ENCODE peak calls at places on chromosomes 4 and X, in nine cellular contexts. M, O, A, L, U, E, H, W and J are unnamed samples.

GRCh38 chr4:181550381-181550780 is 692.8 kb upstream of the TENM3 start:
- DNase-seq in M (no peak), O (no peak), A (peak), L (no peak), U (no peak), E (no peak), H (no peak), W (no peak), J (no peak)

GRCh38 chr4:54539500-54540029 is 118.2 kb upstream of the KIT start:
- DNase-seq in M (peak), O (peak), A (no peak), L (peak), U (peak), E (peak), H (peak), W (peak), J (peak)

GRCh38 chr4:57342406-57342805 is 232.2 kb upstream of the IGFBP7 start:
- DNase-seq in M (no peak), O (no peak), A (peak), L (no peak), U (no peak), E (no peak), H (peak), W (no peak), J (no peak)

GRCh38 chrX:65587616-65588526 is 53.3 kb upstream of the LAS1L start:
- DNase-seq in M (peak), O (peak), A (peak), L (no peak), U (peak), E (no peak), H (peak), W (peak), J (peak)

GRCh38 chr4:176001171-176002006 is 64.3 kb upstream of the WDR17 start:
- DNase-seq in M (peak), O (peak), A (no peak), L (peak), U (peak), E (peak), H (peak), W (no peak), J (peak)

GRCh38 chr4:171896426-171896825 is 83.2 kb downstream of the GALNTL6 start:
- DNase-seq in M (no peak), O (no peak), A (no peak), L (no peak), U (no peak), E (no peak), H (no peak), W (no peak), J (no peak)

GRCh38 chr4:152738812-152739211 is 40.7 kb downstream of the TIGD4 start:
- DNase-seq in M (no peak), O (no peak), A (peak), L (no peak), U (no peak), E (no peak), H (no peak), W (no peak), J (no peak)

GRCh38 chr4:18756661-18757060 is 735.1 kb upstream of the LCORL start:
- DNase-seq in M (no peak), O (no peak), A (no peak), L (no peak), U (no peak), E (no peak), H (no peak), W (no peak), J (no peak)

GRCh38 chr4:1771555-1772305 is 21.4 kb upstream of the FGFR3 start:
- DNase-seq in M (no peak), O (no peak), A (no peak), L (no peak), U (no peak), E (no peak), H (no peak), W (no peak), J (no peak)

GRCh38 chrX:149909324-149910177 is 19.8 kb upstream of the HSFX4 start:
- DNase-seq in M (no peak), O (no peak), A (peak), L (no peak), U (no peak), E (no peak), H (no peak), W (no peak), J (no peak)

GRCh38 chr4:152045781-152046571 is 285.2 kb upstream of the GATB start:
- DNase-seq in M (peak), O (peak), A (no peak), L (peak), U (no peak), E (peak), H (peak), W (no peak), J (peak)

GRCh38 chr4:150694438-150694837 is 112.5 kb downstream of the MAB21L2 start:
- DNase-seq in M (no peak), O (no peak), A (no peak), L (no peak), U (no peak), E (no peak), H (no peak), W (no peak), J (no peak)

GRCh38 chr4:155085843-155086530 is 122.4 kb upstream of the NPY2R start:
- DNase-seq in M (no peak), O (no peak), A (peak), L (no peak), U (no peak), E (no peak), H (peak), W (no peak), J (no peak)

GRCh38 chrX:115324194-115324593 is 34.7 kb downstream of the LUZP4 start:
- DNase-seq in M (no peak), O (peak), A (peak), L (no peak), U (no peak), E (no peak), H (peak), W (peak), J (peak)

GRCh38 chr4:22019676-22020075 is 71.1 kb upstream of the KCNIP4 start:
- DNase-seq in M (no peak), O (no peak), A (no peak), L (no peak), U (no peak), E (no peak), H (peak), W (no peak), J (no peak)

GRCh38 chrX:68462197-68462596 is 28.9 kb upstream of the OPHN1 start:
- DNase-seq in M (no peak), O (no peak), A (no peak), L (no peak), U (no peak), E (no peak), H (peak), W (no peak), J (no peak)

GRCh38 chr4:143399113-143399949 is 62.7 kb downstream of the GAB1 start:
- DNase-seq in M (no peak), O (no peak), A (peak), L (no peak), U (no peak), E (peak), H (no peak), W (no peak), J (no peak)

GRCh38 chrX:153871451-153871850 is 14.5 kb downstream of the L1CAM start:
- DNase-seq in M (no peak), O (no peak), A (no peak), L (no peak), U (no peak), E (no peak), H (no peak), W (no peak), J (no peak)

GRCh38 chr4:13605330-13605729 is 22.2 kb downstream of the BOD1L1 start:
- DNase-seq in M (no peak), O (no peak), A (no peak), L (no peak), U (no peak), E (no peak), H (peak), W (no peak), J (no peak)

GRCh38 chr4:88195666-88196365 is 37.4 kb upstream of the ABCG2 start:
- DNase-seq in M (no peak), O (no peak), A (no peak), L (no peak), U (no peak), E (no peak), H (no peak), W (no peak), J (no peak)

GRCh38 chr4:133800966-133801365 is 400.6 kb downstream of the PABPC4L start:
- DNase-seq in M (no peak), O (no peak), A (no peak), L (no peak), U (no peak), E (no peak), H (no peak), W (no peak), J (no peak)

GRCh38 chrX:31551913-31552312 is 480.1 kb upstream of the FTHL17 start:
- DNase-seq in M (no peak), O (no peak), A (no peak), L (no peak), U (no peak), E (no peak), H (no peak), W (no peak), J (no peak)

GRCh38 chr4:112521123-112522116 is 5.4 kb upstream of the NEUROG2 start:
- DNase-seq in M (peak), O (no peak), A (no peak), L (no peak), U (no peak), E (no peak), H (no peak), W (no peak), J (no peak)

GRCh38 chr4:41428941-41429669 is 108.9 kb upstream of the LIMCH1 start:
- DNase-seq in M (no peak), O (no peak), A (no peak), L (no peak), U (no peak), E (no peak), H (no peak), W (no peak), J (no peak)

GRCh38 chr4:123083612-123084011 is 161.2 kb upstream of the NUDT6 start:
- DNase-seq in M (no peak), O (no peak), A (no peak), L (no peak), U (no peak), E (no peak), H (no peak), W (no peak), J (no peak)

GRCh38 chr4:1097553-1097952 is 15.8 kb downstream of the RNF212 start:
- DNase-seq in M (peak), O (no peak), A (no peak), L (no peak), U (no peak), E (no peak), H (no peak), W (no peak), J (no peak)

GRCh38 chr4:37678624-37679023 is 7.6 kb downstream of the RELL1 start:
- DNase-seq in M (no peak), O (no peak), A (no peak), L (no peak), U (no peak), E (no peak), H (peak), W (no peak), J (no peak)

GRCh38 chr4:38982356-38983095 is 49.7 kb downstream of the TMEM156 start:
- DNase-seq in M (no peak), O (no peak), A (no peak), L (no peak), U (no peak), E (no peak), H (no peak), W (no peak), J (no peak)

GRCh38 chrX:148310402-148311200 is 189.8 kb upstream of the AFF2 start:
- DNase-seq in M (no peak), O (no peak), A (no peak), L (no peak), U (no peak), E (no peak), H (no peak), W (no peak), J (no peak)

GRCh38 chr4:16661813-16662212 is 236.6 kb downstream of the LDB2 start:
- DNase-seq in M (no peak), O (no peak), A (no peak), L (no peak), U (no peak), E (no peak), H (peak), W (no peak), J (no peak)

GRCh38 chr4:58113083-58113482 is 1002.9 kb upstream of the IGFBP7 start:
- DNase-seq in M (no peak), O (no peak), A (no peak), L (no peak), U (no peak), E (peak), H (no peak), W (no peak), J (no peak)

GRCh38 chrX:113906168-113906567 is 677.7 kb upstream of the HTR2C start:
- DNase-seq in M (no peak), O (no peak), A (no peak), L (no peak), U (no peak), E (peak), H (peak), W (no peak), J (no peak)

GRCh38 chr4:8662776-8663175 is 70.2 kb downstream of the CPZ start:
- DNase-seq in M (no peak), O (no peak), A (no peak), L (no peak), U (no peak), E (no peak), H (no peak), W (no peak), J (peak)

GRCh38 chr4:8664976-8665375 is 72.4 kb downstream of the CPZ start:
- DNase-seq in M (no peak), O (no peak), A (no peak), L (no peak), U (no peak), E (no peak), H (no peak), W (no peak), J (peak)

GRCh38 chr4:8665406-8666360 is 73.1 kb downstream of the CPZ start:
- DNase-seq in M (no peak), O (no peak), A (no peak), L (no peak), U (no peak), E (no peak), H (peak), W (no peak), J (peak)

GRCh38 chr4:8664031-8664805 is 71.7 kb downstream of the CPZ start:
- DNase-seq in M (no peak), O (no peak), A (no peak), L (no peak), U (no peak), E (no peak), H (no peak), W (no peak), J (peak)

GRCh38 chr4:8666581-8666980 is 74.0 kb downstream of the CPZ start:
- DNase-seq in M (no peak), O (no peak), A (no peak), L (no peak), U (no peak), E (no peak), H (no peak), W (no peak), J (peak)
- TF ChIP-seq CTCF in M (no peak), O (no peak), A (no peak), L (no peak), U (no peak), E (no peak), H (no peak), W (no peak), J (no peak)

GRCh38 chrX:55143621-55144020 is 54.8 kb downstream of the PAGE2 start:
- DNase-seq in M (no peak), O (no peak), A (no peak), L (no peak), U (no peak), E (no peak), H (no peak), W (no peak), J (no peak)

GRCh38 chrX:55142919-55143310 is 54.1 kb downstream of the PAGE2 start:
- DNase-seq in M (no peak), O (no peak), A (no peak), L (no peak), U (no peak), E (no peak), H (no peak), W (no peak), J (no peak)

GRCh38 chrX:55144697-55145096 is 55.9 kb downstream of the PAGE2 start:
- DNase-seq in M (no peak), O (no peak), A (no peak), L (no peak), U (no peak), E (no peak), H (no peak), W (no peak), J (no peak)

DNA sequence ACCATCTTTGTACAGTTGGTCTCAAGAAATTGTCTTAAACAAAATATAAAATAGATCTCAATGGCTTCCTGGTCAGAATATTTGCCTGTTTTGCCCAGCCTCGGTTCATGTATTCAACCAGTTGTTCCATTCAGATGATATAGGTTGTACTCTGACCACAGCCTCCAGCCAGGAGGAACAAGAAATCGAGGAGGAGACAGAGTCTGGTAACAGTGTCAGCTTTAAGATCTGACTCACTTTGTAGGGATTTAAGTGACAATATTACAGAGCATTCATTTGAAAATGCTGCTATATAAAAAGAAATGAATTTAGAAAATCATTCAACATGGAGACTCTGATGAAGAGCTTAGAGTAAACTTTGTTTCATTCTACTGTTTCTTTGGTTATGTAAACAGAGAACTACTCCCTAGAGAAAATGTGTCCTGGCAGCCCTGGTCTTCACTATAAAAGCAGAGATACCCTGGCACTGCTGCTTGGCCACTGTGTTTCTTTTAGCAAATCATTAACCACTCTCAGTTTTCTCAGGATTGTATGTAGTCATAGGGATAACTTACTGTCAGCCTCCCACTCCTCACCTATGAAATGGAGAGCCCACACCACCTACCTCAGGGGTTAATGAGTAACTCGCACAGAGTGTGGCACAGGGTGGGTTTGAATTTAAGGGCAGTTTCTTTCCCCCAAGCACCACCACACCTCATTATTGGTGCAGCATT is 53.5 kb downstream of the PAGE2 start:
- DNase-seq in M (no peak), O (no peak), A (no peak), L (no peak), U (peak), E (no peak), H (no peak), W (no peak), J (no peak)
- H3K27ac ChIP-seq in M (no peak), O (no peak), A (no peak), L (peak), U (peak), E (peak), H (no peak), W (no peak), J (no peak)

DNA sequence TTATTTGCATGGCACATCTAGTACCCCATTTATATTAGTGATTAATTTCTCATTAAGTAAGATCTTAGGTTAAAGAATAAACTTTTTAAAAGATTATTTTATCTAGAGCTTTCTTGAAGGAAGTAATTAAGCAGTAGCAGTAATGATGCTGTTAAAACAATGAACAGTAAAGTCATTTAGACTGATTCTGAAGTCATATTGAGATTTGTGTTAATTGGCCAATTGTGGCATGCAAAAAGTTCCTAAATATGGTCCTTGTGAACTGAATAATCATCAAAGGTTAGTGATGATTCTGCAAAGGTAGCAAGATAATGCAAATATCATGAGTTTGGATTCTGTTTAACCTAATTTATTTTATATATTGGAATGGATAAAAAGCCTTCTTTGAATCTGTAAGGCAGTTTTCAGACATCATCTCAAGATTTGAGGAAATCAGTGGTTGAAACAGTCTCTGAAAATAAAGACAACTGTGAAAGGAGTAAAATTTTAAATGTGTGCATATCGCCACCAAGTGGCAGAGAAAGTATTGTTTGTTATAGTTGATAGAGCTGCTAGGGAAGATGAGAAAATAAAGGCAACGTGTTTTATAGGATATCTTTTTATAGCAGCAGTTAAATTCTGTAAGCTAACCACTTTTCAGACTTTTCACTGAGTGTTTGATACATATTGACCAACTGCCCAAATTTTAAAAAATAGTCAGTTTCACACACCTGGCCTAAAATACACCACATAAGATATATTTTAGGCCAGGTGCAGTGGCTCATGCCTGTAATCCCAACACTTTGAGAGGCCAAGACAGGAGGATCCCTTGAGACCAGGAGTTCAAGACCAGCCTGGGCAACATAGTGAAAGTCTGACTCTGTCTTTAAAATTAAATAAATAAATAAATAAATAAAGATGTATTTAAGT is 79.6 kb downstream of the CCKAR start:
- DNase-seq in M (no peak), O (no peak), A (peak), L (peak), U (no peak), E (peak), H (peak), W (no peak), J (no peak)
- TF ChIP-seq CTCF in M (peak), O (peak), A (peak), L (peak), U (peak), E (peak), H (peak), W (peak), J (peak)

DNA sequence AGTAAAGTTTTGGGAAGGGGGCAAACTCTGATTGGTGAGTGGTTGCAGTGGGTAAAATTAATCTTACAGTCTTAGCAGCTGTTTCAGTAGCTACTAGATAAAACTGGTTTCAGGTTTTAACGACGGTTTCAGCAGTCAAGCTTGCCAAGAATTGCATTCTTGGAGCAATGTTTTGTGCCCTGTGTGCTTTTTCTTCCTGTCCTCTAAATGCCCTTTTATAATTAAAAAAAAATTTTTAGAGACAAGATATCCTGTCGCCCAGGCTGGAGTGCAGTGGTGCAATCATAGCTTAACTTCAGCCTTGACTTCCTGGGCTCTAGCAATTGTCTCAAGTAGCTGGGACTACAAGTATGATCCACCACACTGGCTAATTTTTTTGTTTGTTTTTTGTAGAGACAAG is 6.3 kb upstream of the PPEF2 start:
- DNase-seq in M (no peak), O (no peak), A (no peak), L (no peak), U (no peak), E (no peak), H (peak), W (no peak), J (no peak)
- H3K27ac ChIP-seq in M (no peak), O (no peak), A (no peak), L (no peak), U (no peak), E (no peak), H (no peak), W (no peak), J (no peak)

GRCh38 chr4:145840801-145841200 is 97.8 kb downstream of the ZNF827 start:
- DNase-seq in M (no peak), O (no peak), A (no peak), L (no peak), U (no peak), E (no peak), H (no peak), W (no peak), J (no peak)

GRCh38 chr4:145843148-145843547 is 95.5 kb downstream of the ZNF827 start:
- DNase-seq in M (no peak), O (no peak), A (peak), L (no peak), U (no peak), E (no peak), H (peak), W (no peak), J (no peak)

GRCh38 chr4:145842224-145842887 is 96.3 kb downstream of the ZNF827 start:
- DNase-seq in M (no peak), O (no peak), A (no peak), L (no peak), U (no peak), E (no peak), H (peak), W (no peak), J (no peak)

GRCh38 chr4:145839151-145839550 is 99.5 kb downstream of the ZNF827 start:
- DNase-seq in M (peak), O (no peak), A (no peak), L (no peak), U (no peak), E (no peak), H (peak), W (no peak), J (no peak)

GRCh38 chr4:145840162-145840768 is 98.4 kb downstream of the ZNF827 start:
- DNase-seq in M (no peak), O (no peak), A (peak), L (peak), U (no peak), E (peak), H (peak), W (no peak), J (no peak)
- TF ChIP-seq CTCF in M (peak), O (peak), A (peak), L (peak), U (peak), E (peak), H (peak), W (peak), J (peak)

GRCh38 chrX:46553935-46554334 is 8.7 kb upstream of the ZNF674 start:
- DNase-seq in M (no peak), O (no peak), A (no peak), L (no peak), U (no peak), E (no peak), H (no peak), W (no peak), J (peak)
- H3K27ac ChIP-seq in M (peak), O (no peak), A (no peak), L (no peak), U (no peak), E (no peak), H (no peak), W (no peak), J (no peak)